ENCODE peak calls at places on chromosomes 2 and 18, in eight cellular contexts. One of them, this sample, is unnamed.

GRCh38 chr2:241701155-241701404 is 759 bp upstream of the ING5 start:
- DNase-seq in A549: no peak
- DNase-seq in ovary: no peak
- DNase-seq in bronchial epithelial cell: peak
- DNase-seq in endodermal cell: no peak
- DNase-seq in neural progenitor cell: no peak
- DNase-seq in stomach: no peak
- DNase-seq in dorsolateral prefrontal cortex: no peak
- DNase-seq in this sample: no peak

GRCh38 chr2:65630643-65631042 is 198.2 kb upstream of the SPRED2 start:
- DNase-seq in A549: no peak
- DNase-seq in bronchial epithelial cell: peak
- DNase-seq in neural progenitor cell: no peak
- DNase-seq in endodermal cell: no peak
- DNase-seq in stomach: no peak
- DNase-seq in dorsolateral prefrontal cortex: no peak
- DNase-seq in ovary: no peak
- DNase-seq in this sample: peak

GRCh38 chr2:15685143-15685542 is 93.5 kb downstream of the DDX1 start:
- DNase-seq in A549: no peak
- DNase-seq in stomach: no peak
- DNase-seq in endodermal cell: no peak
- DNase-seq in dorsolateral prefrontal cortex: no peak
- DNase-seq in neural progenitor cell: no peak
- DNase-seq in ovary: no peak
- DNase-seq in bronchial epithelial cell: no peak
- DNase-seq in this sample: no peak

GRCh38 chr2:8028981-8029380 is 652.9 kb upstream of the ID2 start:
- DNase-seq in ovary: no peak
- DNase-seq in neural progenitor cell: no peak
- DNase-seq in stomach: no peak
- DNase-seq in endodermal cell: no peak
- DNase-seq in dorsolateral prefrontal cortex: no peak
- DNase-seq in bronchial epithelial cell: no peak
- DNase-seq in A549: no peak
- DNase-seq in this sample: no peak

GRCh38 chr2:158975271-158975921 is 7.0 kb downstream of the TANC1 start:
- DNase-seq in endodermal cell: no peak
- DNase-seq in ovary: no peak
- DNase-seq in bronchial epithelial cell: no peak
- DNase-seq in neural progenitor cell: no peak
- DNase-seq in A549: no peak
- DNase-seq in dorsolateral prefrontal cortex: no peak
- DNase-seq in stomach: no peak
- DNase-seq in this sample: no peak

GRCh38 chr2:12035029-12035720 is 288.7 kb downstream of the LPIN1 start:
- DNase-seq in bronchial epithelial cell: no peak
- DNase-seq in neural progenitor cell: no peak
- DNase-seq in A549: no peak
- DNase-seq in dorsolateral prefrontal cortex: no peak
- DNase-seq in ovary: no peak
- DNase-seq in endodermal cell: no peak
- DNase-seq in stomach: no peak
- DNase-seq in this sample: no peak

GRCh38 chr2:45724329-45724728 is 72.9 kb downstream of the PRKCE start:
- DNase-seq in A549: no peak
- DNase-seq in dorsolateral prefrontal cortex: no peak
- DNase-seq in bronchial epithelial cell: no peak
- DNase-seq in stomach: no peak
- DNase-seq in endodermal cell: no peak
- DNase-seq in ovary: no peak
- DNase-seq in neural progenitor cell: no peak
- DNase-seq in this sample: no peak

GRCh38 chr2:37318401-37318800 is 6.2 kb downstream of the PRKD3 start:
- DNase-seq in neural progenitor cell: no peak
- DNase-seq in stomach: no peak
- DNase-seq in A549: no peak
- DNase-seq in ovary: no peak
- DNase-seq in dorsolateral prefrontal cortex: no peak
- DNase-seq in bronchial epithelial cell: peak
- DNase-seq in endodermal cell: no peak
- DNase-seq in this sample: peak

GRCh38 chr2:229714736-229715541 is 584 bp upstream of the DNER start:
- DNase-seq in A549: peak
- DNase-seq in endodermal cell: peak
- DNase-seq in ovary: no peak
- DNase-seq in bronchial epithelial cell: peak
- DNase-seq in neural progenitor cell: peak
- DNase-seq in dorsolateral prefrontal cortex: peak
- DNase-seq in stomach: peak
- DNase-seq in this sample: peak

GRCh38 chr2:38505779-38506178 is 96.9 kb downstream of the HNRNPLL start:
- DNase-seq in endodermal cell: no peak
- DNase-seq in dorsolateral prefrontal cortex: no peak
- DNase-seq in bronchial epithelial cell: peak
- DNase-seq in A549: no peak
- DNase-seq in ovary: peak
- DNase-seq in neural progenitor cell: no peak
- DNase-seq in stomach: no peak
- DNase-seq in this sample: peak

GRCh38 chr18:6279308-6279707 is 135.4 kb downstream of the L3MBTL4 start:
- DNase-seq in bronchial epithelial cell: no peak
- DNase-seq in endodermal cell: no peak
- DNase-seq in A549: no peak
- DNase-seq in ovary: no peak
- DNase-seq in stomach: no peak
- DNase-seq in neural progenitor cell: no peak
- DNase-seq in dorsolateral prefrontal cortex: no peak
- DNase-seq in this sample: no peak

GRCh38 chr2:1282552-1282951 is 130.7 kb upstream of the TPO start:
- DNase-seq in stomach: no peak
- DNase-seq in bronchial epithelial cell: no peak
- DNase-seq in ovary: peak
- DNase-seq in dorsolateral prefrontal cortex: no peak
- DNase-seq in endodermal cell: no peak
- DNase-seq in neural progenitor cell: peak
- DNase-seq in A549: no peak
- DNase-seq in this sample: no peak

GRCh38 chr2:218788529-218789237 is 6.7 kb downstream of the CYP27A1 start:
- DNase-seq in A549: no peak
- DNase-seq in dorsolateral prefrontal cortex: no peak
- DNase-seq in ovary: no peak
- DNase-seq in neural progenitor cell: no peak
- DNase-seq in bronchial epithelial cell: no peak
- DNase-seq in stomach: no peak
- DNase-seq in endodermal cell: no peak
- DNase-seq in this sample: no peak

GRCh38 chr2:39855856-39856255 is 76.8 kb upstream of the THUMPD2 start:
- DNase-seq in bronchial epithelial cell: peak
- DNase-seq in dorsolateral prefrontal cortex: no peak
- DNase-seq in ovary: no peak
- DNase-seq in stomach: no peak
- DNase-seq in endodermal cell: no peak
- DNase-seq in A549: no peak
- DNase-seq in neural progenitor cell: no peak
- DNase-seq in this sample: no peak

GRCh38 chr2:39851251-39851650 is 72.2 kb upstream of the THUMPD2 start:
- DNase-seq in ovary: no peak
- DNase-seq in dorsolateral prefrontal cortex: no peak
- DNase-seq in bronchial epithelial cell: no peak
- DNase-seq in neural progenitor cell: no peak
- DNase-seq in endodermal cell: no peak
- DNase-seq in A549: no peak
- DNase-seq in stomach: no peak
- DNase-seq in this sample: no peak

GRCh38 chr2:39849982-39850526 is 71.0 kb upstream of the THUMPD2 start:
- DNase-seq in ovary: no peak
- DNase-seq in endodermal cell: no peak
- DNase-seq in stomach: no peak
- DNase-seq in dorsolateral prefrontal cortex: no peak
- DNase-seq in A549: no peak
- DNase-seq in neural progenitor cell: no peak
- DNase-seq in bronchial epithelial cell: peak
- DNase-seq in this sample: no peak

GRCh38 chr2:39851691-39852110 is 72.6 kb upstream of the THUMPD2 start:
- DNase-seq in ovary: no peak
- DNase-seq in neural progenitor cell: peak
- DNase-seq in bronchial epithelial cell: no peak
- DNase-seq in A549: no peak
- DNase-seq in dorsolateral prefrontal cortex: no peak
- DNase-seq in stomach: no peak
- DNase-seq in endodermal cell: peak
- DNase-seq in this sample: peak
- H3K4me3 ChIP-seq in ovary: no peak
- H3K4me3 ChIP-seq in neural progenitor cell: no peak
- H3K4me3 ChIP-seq in bronchial epithelial cell: no peak
- H3K4me3 ChIP-seq in A549: no peak
- H3K4me3 ChIP-seq in dorsolateral prefrontal cortex: no peak
- H3K4me3 ChIP-seq in stomach: no peak
- H3K4me3 ChIP-seq in endodermal cell: no peak
- H3K4me3 ChIP-seq in this sample: no peak

GRCh38 chr2:170189757-170190156 is 11.8 kb downstream of the MYO3B start:
- DNase-seq in dorsolateral prefrontal cortex: no peak
- DNase-seq in neural progenitor cell: no peak
- DNase-seq in stomach: no peak
- DNase-seq in bronchial epithelial cell: peak
- DNase-seq in ovary: no peak
- DNase-seq in A549: no peak
- DNase-seq in endodermal cell: no peak
- DNase-seq in this sample: no peak

GRCh38 chr2:170180031-170180566 is 2.2 kb downstream of the MYO3B start:
- DNase-seq in dorsolateral prefrontal cortex: no peak
- DNase-seq in stomach: no peak
- DNase-seq in endodermal cell: no peak
- DNase-seq in ovary: no peak
- DNase-seq in neural progenitor cell: peak
- DNase-seq in bronchial epithelial cell: peak
- DNase-seq in A549: no peak
- DNase-seq in this sample: no peak

GRCh38 chr2:170181602-170182001 is 3.7 kb downstream of the MYO3B start:
- DNase-seq in dorsolateral prefrontal cortex: no peak
- DNase-seq in A549: no peak
- DNase-seq in ovary: no peak
- DNase-seq in endodermal cell: no peak
- DNase-seq in stomach: no peak
- DNase-seq in bronchial epithelial cell: no peak
- DNase-seq in neural progenitor cell: no peak
- DNase-seq in this sample: no peak

GRCh38 chr2:170190172-170190571 is 12.2 kb downstream of the MYO3B start:
- DNase-seq in stomach: no peak
- DNase-seq in neural progenitor cell: no peak
- DNase-seq in dorsolateral prefrontal cortex: no peak
- DNase-seq in endodermal cell: no peak
- DNase-seq in A549: no peak
- DNase-seq in ovary: no peak
- DNase-seq in bronchial epithelial cell: peak
- DNase-seq in this sample: no peak

DNA sequence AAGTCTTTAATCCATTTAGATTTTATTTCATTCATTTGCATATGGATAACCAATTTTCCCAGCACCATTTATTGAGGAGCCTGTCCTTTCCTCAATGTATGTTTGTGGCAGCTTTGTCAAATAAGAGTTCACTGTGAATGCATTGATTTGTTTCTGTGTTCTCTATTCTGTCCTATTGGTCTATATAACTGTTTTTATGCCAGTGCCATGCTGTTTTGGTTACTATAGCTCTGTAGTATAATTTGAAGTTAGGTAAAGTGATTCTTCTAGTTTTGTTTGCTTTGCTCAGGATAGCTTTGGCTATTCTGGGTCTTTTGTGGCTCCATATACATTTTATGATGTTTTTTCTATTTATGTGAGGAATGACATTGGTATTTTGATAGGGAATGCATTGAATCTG is 7.4 kb downstream of the MYO3B start:
- DNase-seq in endodermal cell: no peak
- DNase-seq in ovary: no peak
- DNase-seq in bronchial epithelial cell: no peak
- DNase-seq in neural progenitor cell: no peak
- DNase-seq in A549: no peak
- DNase-seq in dorsolateral prefrontal cortex: no peak
- DNase-seq in stomach: no peak
- DNase-seq in this sample: no peak
- TF ChIP-seq CTCF in endodermal cell: no peak
- TF ChIP-seq CTCF in ovary: no peak
- TF ChIP-seq CTCF in bronchial epithelial cell: no peak
- TF ChIP-seq CTCF in neural progenitor cell: no peak
- TF ChIP-seq CTCF in A549: no peak
- TF ChIP-seq CTCF in dorsolateral prefrontal cortex: no peak
- TF ChIP-seq CTCF in stomach: no peak
- TF ChIP-seq CTCF in this sample: no peak

DNA sequence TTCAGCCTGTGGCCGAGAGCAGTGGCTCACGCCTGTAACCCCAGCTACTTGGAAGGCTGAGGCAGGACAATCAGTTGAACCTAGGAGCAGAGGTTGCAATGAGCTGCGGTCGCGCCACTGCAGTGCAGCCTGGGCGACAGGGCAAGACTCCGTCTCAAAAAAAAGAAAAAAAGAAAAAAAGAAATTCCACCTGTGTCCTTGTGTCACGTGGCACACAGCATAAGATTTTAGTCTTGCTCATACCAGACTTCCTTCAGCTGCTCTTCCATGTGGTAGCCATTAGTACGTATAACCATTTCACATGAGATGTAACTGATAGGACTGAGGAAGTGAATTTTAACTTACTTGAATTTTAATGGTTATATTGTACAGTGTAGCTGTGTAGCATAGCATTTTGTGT is 4.0 kb downstream of the NOP58 start:
- DNase-seq in dorsolateral prefrontal cortex: no peak
- DNase-seq in A549: no peak
- DNase-seq in ovary: no peak
- DNase-seq in bronchial epithelial cell: no peak
- DNase-seq in endodermal cell: no peak
- DNase-seq in neural progenitor cell: no peak
- DNase-seq in stomach: no peak
- DNase-seq in this sample: no peak
- H3K4me3 ChIP-seq in dorsolateral prefrontal cortex: no peak
- H3K4me3 ChIP-seq in A549: no peak
- H3K4me3 ChIP-seq in ovary: no peak
- H3K4me3 ChIP-seq in bronchial epithelial cell: no peak
- H3K4me3 ChIP-seq in endodermal cell: no peak
- H3K4me3 ChIP-seq in neural progenitor cell: no peak
- H3K4me3 ChIP-seq in stomach: no peak
- H3K4me3 ChIP-seq in this sample: no peak

GRCh38 chr2:209578394-209579006 is 154.7 kb downstream of the MAP2 start:
- DNase-seq in neural progenitor cell: no peak
- DNase-seq in stomach: no peak
- DNase-seq in dorsolateral prefrontal cortex: no peak
- DNase-seq in ovary: no peak
- DNase-seq in bronchial epithelial cell: no peak
- DNase-seq in endodermal cell: no peak
- DNase-seq in A549: no peak
- DNase-seq in this sample: peak

GRCh38 chr2:209574515-209574914 is 150.7 kb downstream of the MAP2 start:
- DNase-seq in stomach: no peak
- DNase-seq in ovary: no peak
- DNase-seq in endodermal cell: no peak
- DNase-seq in neural progenitor cell: no peak
- DNase-seq in A549: no peak
- DNase-seq in bronchial epithelial cell: no peak
- DNase-seq in dorsolateral prefrontal cortex: no peak
- DNase-seq in this sample: no peak

GRCh38 chr2:209579236-209579749 is 155.4 kb downstream of the MAP2 start:
- DNase-seq in stomach: no peak
- DNase-seq in endodermal cell: peak
- DNase-seq in A549: no peak
- DNase-seq in ovary: peak
- DNase-seq in bronchial epithelial cell: no peak
- DNase-seq in dorsolateral prefrontal cortex: peak
- DNase-seq in neural progenitor cell: peak
- DNase-seq in this sample: peak

GRCh38 chr2:209577376-209578357 is 153.8 kb downstream of the MAP2 start:
- DNase-seq in stomach: no peak
- DNase-seq in dorsolateral prefrontal cortex: no peak
- DNase-seq in bronchial epithelial cell: peak
- DNase-seq in A549: no peak
- DNase-seq in ovary: no peak
- DNase-seq in endodermal cell: no peak
- DNase-seq in neural progenitor cell: peak
- DNase-seq in this sample: peak
- TF ChIP-seq CTCF in stomach: no peak
- TF ChIP-seq CTCF in dorsolateral prefrontal cortex: peak
- TF ChIP-seq CTCF in bronchial epithelial cell: no peak
- TF ChIP-seq CTCF in A549: peak
- TF ChIP-seq CTCF in ovary: no peak
- TF ChIP-seq CTCF in endodermal cell: peak
- TF ChIP-seq CTCF in neural progenitor cell: peak
- TF ChIP-seq CTCF in this sample: peak